ENCODE peak calls at places on chromosomes 16 and 17, in five cellular contexts. R is frontal cortex, K is NCI-H1694 treated with DMSO at 0.1 percent for 48 hours, I is heart right ventricle, G is NCI-H510A. N is an unnamed sample.

GRCh38 chr16:84298376-84298899 is 3.8 kb downstream of the WFDC1 start:
- DNase-seq in R (no peak), K (no peak), I (no peak), G (no peak), N (no peak)

GRCh38 chr16:82995927-82996441 is 369.2 kb downstream of the CDH13 start:
- DNase-seq in R (no peak), K (no peak), I (no peak), G (no peak), N (peak)

GRCh38 chr16:66563574-66564334 is 2.5 kb upstream of the CMTM1 start:
- DNase-seq in R (no peak), K (no peak), I (no peak), G (no peak), N (no peak)

GRCh38 chr17:31294839-31295488 is 2.1 kb downstream of the OMG start:
- DNase-seq in R (no peak), K (no peak), I (no peak), G (no peak), N (no peak)

GRCh38 chr16:7399296-7399695 is 66.7 kb downstream of the RBFOX1 start:
- DNase-seq in R (no peak), K (no peak), I (no peak), G (no peak), N (no peak)

GRCh38 chr17:34006126-34006525 is 249.0 kb upstream of the CCL2 start:
- DNase-seq in R (no peak), K (no peak), I (no peak), G (no peak), N (no peak)

GRCh38 chr16:89460556-89460955 is 29.8 kb downstream of the ANKRD11 start:
- DNase-seq in R (no peak), K (no peak), I (no peak), G (no peak), N (no peak)

GRCh38 chr17:75024686-75025397 is 12.4 kb downstream of the MRPL58 start:
- DNase-seq in R (no peak), K (no peak), I (no peak), G (no peak), N (no peak)

GRCh38 chr16:89014611-89015230 is 37.7 kb upstream of the CBFA2T3 start:
- DNase-seq in R (no peak), K (no peak), I (no peak), G (no peak), N (no peak)

GRCh38 chr17:77493901-77494663 is 353.3 kb downstream of the SEC14L1 start:
- DNase-seq in R (no peak), K (no peak), I (no peak), G (no peak), N (no peak)

GRCh38 chr16:86221085-86221484 is 289.2 kb upstream of the FOXF1 start:
- DNase-seq in R (no peak), K (no peak), I (no peak), G (no peak), N (no peak)

GRCh38 chr16:7367309-7367708 is 34.7 kb downstream of the RBFOX1 start:
- DNase-seq in R (no peak), K (no peak), I (no peak), G (no peak), N (no peak)

GRCh38 chr17:80270836-80271235 is 10.2 kb downstream of the RNF213 start:
- DNase-seq in R (no peak), K (no peak), I (no peak), G (no peak), N (peak)

GRCh38 chr17:37488009-37488604 is 1.6 kb upstream of the DUSP14 start:
- DNase-seq in R (peak), K (peak), I (no peak), G (peak), N (peak)

GRCh38 chr16:56197227-56197992 is 6.1 kb downstream of the GNAO1 start:
- DNase-seq in R (no peak), K (no peak), I (no peak), G (no peak), N (no peak)

GRCh38 chr17:1590031-1590746 is 27.6 kb upstream of the PITPNA start:
- DNase-seq in R (no peak), K (no peak), I (peak), G (no peak), N (no peak)

GRCh38 chr17:39352511-39352910 is 48.9 kb downstream of the FBXL20 start:
- DNase-seq in R (no peak), K (peak), I (no peak), G (no peak), N (no peak)

GRCh38 chr17:49557204-49558024 is 18.3 kb upstream of the NXPH3 start:
- DNase-seq in R (no peak), K (peak), I (no peak), G (peak), N (peak)

GRCh38 chr16:10992797-10993196 is 48.4 kb downstream of the CLEC16A start:
- DNase-seq in R (no peak), K (no peak), I (no peak), G (no peak), N (no peak)

GRCh38 chr17:1122681-1123396 is 56.9 kb downstream of the ABR start:
- DNase-seq in R (peak), K (peak), I (peak), G (no peak), N (peak)

GRCh38 chr16:9798474-9798873 is 383.8 kb downstream of the GRIN2A start:
- DNase-seq in R (no peak), K (no peak), I (no peak), G (no peak), N (no peak)

GRCh38 chr16:11689031-11689840 is 21.0 kb downstream of the SNN start:
- DNase-seq in R (no peak), K (no peak), I (no peak), G (no peak), N (no peak)

GRCh38 chr16:24721830-24722238 is 7.6 kb upstream of the TNRC6A start:
- DNase-seq in R (no peak), K (no peak), I (no peak), G (no peak), N (no peak)

GRCh38 chr17:29004081-29004692 is 1.6 kb downstream of the SEZ6 start:
- DNase-seq in R (no peak), K (no peak), I (no peak), G (no peak), N (no peak)

GRCh38 chr16:17467923-17468540 is 2.7 kb downstream of the XYLT1 start:
- DNase-seq in R (peak), K (peak), I (peak), G (peak), N (peak)

GRCh38 chr16:88318521-88318920 is 64.2 kb upstream of the ZNF469 start:
- DNase-seq in R (no peak), K (no peak), I (no peak), G (no peak), N (no peak)

GRCh38 chr17:57463103-57463885 is 207.0 kb downstream of the MSI2 start:
- DNase-seq in R (no peak), K (no peak), I (no peak), G (no peak), N (no peak)

GRCh38 chr17:59487161-59487873 is 78.1 kb upstream of the DHX40 start:
- DNase-seq in R (no peak), K (peak), I (no peak), G (no peak), N (no peak)

GRCh38 chr17:50453901-50454300 is 14.8 kb downstream of the CHAD start:
- DNase-seq in R (no peak), K (no peak), I (no peak), G (no peak), N (no peak)

GRCh38 chr16:29126057-29126494 is 141.2 kb downstream of the LAT start:
- DNase-seq in R (no peak), K (no peak), I (no peak), G (no peak), N (no peak)

GRCh38 chr17:49443862-49444261 is 29.2 kb upstream of the PHB1 start:
- DNase-seq in R (no peak), K (no peak), I (no peak), G (no peak), N (no peak)

GRCh38 chr17:44829558-44830358 is at the start of gene GJC1:
- DNase-seq in R (peak), K (no peak), I (peak), G (peak), N (no peak)

GRCh38 chr17:66664336-66664735 is 170.6 kb upstream of the CACNG5 start:
- DNase-seq in R (no peak), K (no peak), I (no peak), G (no peak), N (no peak)

GRCh38 chr17:68054296-68054900 is 18.9 kb downstream of the KPNA2 start:
- DNase-seq in R (no peak), K (no peak), I (no peak), G (no peak), N (peak)

GRCh38 chr16:1964046-1964505 is 550 bp downstream of the RPS2 start:
- DNase-seq in R (no peak), K (no peak), I (peak), G (no peak), N (no peak)

GRCh38 chr17:57523926-57524634 is 221.0 kb downstream of the CCDC182 start:
- DNase-seq in R (no peak), K (peak), I (peak), G (peak), N (peak)

GRCh38 chr17:66165537-66166123 is 26.3 kb downstream of the CEP112 start:
- DNase-seq in R (peak), K (peak), I (no peak), G (no peak), N (no peak)

GRCh38 chr16:53159781-53160436 is 105.1 kb downstream of the CHD9 start:
- DNase-seq in R (peak), K (peak), I (no peak), G (no peak), N (peak)

GRCh38 chr17:2111691-2112090 is 56.8 kb downstream of the HIC1 start:
- DNase-seq in R (no peak), K (no peak), I (no peak), G (no peak), N (no peak)

N was measured in SHP77.